ENCODE peak calls at places on chromosomes 13 and 19, in seven cellular contexts. Y is fibroblast of lung; T is glutamatergic neuron; N is AG09309; U is CD4-positive, alpha-beta T cell; X is H9; L is OCI-LY7. A is an unnamed sample.

GRCh38 chr19:46226438-46226973 is 3.0 kb upstream of the IGFL1 start:
- DNase-seq in X (no peak), N (no peak), U (no peak), L (no peak), T (no peak), Y (no peak), A (no peak)

GRCh38 chr19:3526507-3527244 is 12.3 kb upstream of the TEKTIP1 start:
- DNase-seq in T (no peak), L (no peak), N (no peak), Y (no peak), U (no peak), X (no peak), A (no peak)

GRCh38 chr13:113179374-113180230 is 21.2 kb downstream of the PROZ start:
- DNase-seq in T (no peak), L (no peak), X (no peak), Y (peak; percentile 54), N (no peak), U (no peak), A (no peak)

GRCh38 chr19:42466521-42467436 is 24.0 kb upstream of the CXCL17 start:
- DNase-seq in X (no peak), T (no peak), L (peak; percentile 79), Y (no peak), U (no peak), N (no peak), A (no peak)

GRCh38 chr13:21013682-21014038 is 47.7 kb downstream of the LATS2 start:
- DNase-seq in T (no peak), X (no peak), Y (no peak), U (no peak), N (no peak), L (no peak), A (no peak)

GRCh38 chr13:64127192-64127591 is 2711.5 kb upstream of the PCDH20 start:
- DNase-seq in N (no peak), Y (no peak), L (no peak), U (no peak), T (no peak), X (no peak), A (no peak)

GRCh38 chr19:40576181-40576584 is 490 bp upstream of the SHKBP1 start:
- DNase-seq in X (peak; percentile 60), Y (no peak), T (peak; percentile 75), N (no peak), L (no peak), U (no peak), A (peak; percentile 39)

GRCh38 chr19:38917921-38918491 is 6.0 kb upstream of the CCER2 start:
- DNase-seq in T (peak; percentile 50), N (no peak), L (no peak), Y (no peak), X (no peak), U (no peak), A (no peak)

GRCh38 chr19:48182434-48182833 is 12.0 kb downstream of the ZSWIM9 start:
- DNase-seq in U (no peak), T (no peak), Y (no peak), X (peak; percentile 63), N (no peak), L (no peak), A (no peak)

GRCh38 chr19:34172661-34173144 is 399 bp downstream of the LSM14A start:
- DNase-seq in X (no peak), Y (no peak), L (peak; percentile 64), T (peak; percentile 25), U (peak; percentile 7), N (no peak), A (peak; percentile 42)

GRCh38 chr13:110493613-110494012 is 67.9 kb downstream of the RAB20 start:
- DNase-seq in X (no peak), N (no peak), L (no peak), Y (no peak), T (no peak), U (no peak), A (no peak)

GRCh38 chr13:20359335-20359734 is 127.2 kb upstream of the GJB6 start:
- DNase-seq in N (peak; percentile 91), T (no peak), Y (peak; percentile 98), U (no peak), X (no peak), L (no peak), A (no peak)

GRCh38 chr19:16496613-16496983 is 404 bp downstream of the C19orf44 start:
- DNase-seq in Y (peak; percentile 40), L (peak; percentile 15), X (no peak), U (no peak), T (no peak), N (no peak), A (no peak)

GRCh38 chr13:97127842-97128241 is 94.3 kb upstream of the MBNL2 start:
- DNase-seq in N (no peak), T (no peak), U (no peak), L (no peak), Y (no peak), X (no peak), A (no peak)

GRCh38 chr19:57410748-57411671 is at the start of gene ZNF17:
- DNase-seq in X (peak; percentile 95), N (peak; percentile 70), L (peak; percentile 95), U (peak; percentile 86), Y (peak; percentile 93), T (peak; percentile 91), A (peak; percentile 90)

GRCh38 chr13:61600360-61601033 is 184.8 kb upstream of the PCDH20 start:
- DNase-seq in N (no peak), U (no peak), X (no peak), T (no peak), Y (no peak), L (no peak), A (no peak)

GRCh38 chr13:46053162-46054012 is 841 bp upstream of the ZC3H13 start:
- DNase-seq in T (no peak), L (no peak), Y (no peak), N (no peak), U (no peak), X (no peak), A (no peak)

GRCh38 chr19:17946965-17947784 is 14.4 kb downstream of the CCDC124 start:
- DNase-seq in N (no peak), Y (no peak), T (no peak), U (no peak), X (peak; percentile 29), L (no peak), A (no peak)

GRCh38 chr13:30718661-30719520 is 16.5 kb upstream of the ALOX5AP start:
- DNase-seq in Y (peak; percentile 88), T (no peak), N (peak; percentile 64), X (no peak), U (no peak), L (peak; percentile 50), A (no peak)

DNA sequence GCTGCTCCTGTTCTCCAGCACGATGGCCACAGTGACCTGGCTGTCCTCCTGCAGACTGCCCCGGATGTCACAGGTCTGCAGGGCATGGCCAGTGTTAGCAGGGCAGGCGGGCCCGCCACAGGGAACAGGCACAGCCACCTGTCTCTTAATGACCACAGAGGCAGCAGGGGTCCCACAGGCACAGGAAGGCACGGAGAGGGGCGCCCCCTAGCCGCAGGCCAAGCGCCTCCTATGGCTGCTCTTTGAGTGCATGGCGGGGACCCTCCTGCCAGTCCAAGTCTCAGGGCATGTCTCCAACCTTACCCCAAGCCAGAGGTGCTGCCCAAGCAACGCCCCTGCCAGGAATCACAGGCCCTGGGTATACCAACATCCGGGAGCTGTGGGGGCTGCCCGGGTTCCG is 14.1 kb downstream of the IZUMO4 start:
- DNase-seq in X (no peak), L (peak; percentile 46), N (no peak), T (no peak), Y (no peak), U (no peak), A (no peak)
- TF ChIP-seq CTCF in X (peak; percentile 58), L (peak; percentile 73), N (no peak), T (no peak), Y (no peak), U (no peak), A (no peak)

DNA sequence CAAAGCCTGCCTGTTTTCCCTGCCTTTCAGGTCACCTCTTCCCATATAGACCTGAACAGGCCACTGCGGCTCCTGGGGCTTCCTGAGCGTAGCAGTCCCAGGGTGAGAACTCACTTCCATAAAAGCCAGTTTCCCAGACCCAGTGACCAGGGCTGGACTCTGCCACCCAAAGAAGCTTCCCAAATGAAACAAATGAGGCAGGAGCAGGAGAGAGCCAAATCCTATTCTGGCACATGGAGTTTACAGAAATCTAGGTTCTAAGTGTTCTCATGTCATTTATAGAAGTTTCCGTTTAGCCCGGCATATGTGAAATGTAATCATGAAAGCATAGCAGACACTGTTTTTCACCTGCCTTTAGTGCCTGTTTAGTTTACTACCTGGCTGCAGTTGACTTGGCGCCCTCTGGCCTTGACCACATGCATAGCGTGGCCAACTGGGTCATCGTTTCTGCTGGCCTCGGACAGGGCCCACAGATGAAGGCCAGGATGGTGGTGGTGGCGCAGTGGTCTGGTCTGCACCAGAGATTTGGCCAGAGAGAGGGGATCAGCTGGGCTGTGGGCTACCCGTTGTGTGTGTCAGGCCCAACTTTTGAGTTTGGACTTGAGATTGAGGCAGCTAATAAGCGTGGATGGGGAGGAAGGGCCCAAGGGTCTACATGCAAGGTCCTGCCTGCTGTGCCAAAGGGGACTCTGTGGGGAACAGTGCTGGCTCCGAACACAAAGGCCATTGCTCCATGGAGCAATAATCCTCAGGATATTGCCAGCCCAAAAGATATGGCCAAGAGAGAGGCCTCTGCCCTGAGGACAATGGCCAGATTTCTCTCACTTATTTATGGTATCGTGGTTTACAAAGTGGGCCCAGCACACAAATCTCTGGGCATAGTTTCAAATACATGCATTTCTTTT is 43.3 kb downstream of the NFIX start:
- DNase-seq in L (no peak), X (no peak), Y (no peak), U (no peak), T (no peak), N (no peak), A (no peak)
- TF ChIP-seq CTCF in L (peak; percentile 23), X (peak; percentile 31), Y (no peak), U (no peak), T (no peak), N (no peak), A (no peak)

GRCh38 chr13:67844544-67844943 is 614.4 kb upstream of the PCDH9 start:
- DNase-seq in U (no peak), T (no peak), Y (no peak), N (no peak), X (no peak), L (no peak), A (no peak)

GRCh38 chr13:67841071-67841470 is 610.9 kb upstream of the PCDH9 start:
- DNase-seq in X (peak; percentile 76), N (no peak), T (no peak), L (no peak), U (no peak), Y (no peak), A (no peak)
- TF ChIP-seq CTCF in X (peak; percentile 62), N (no peak), T (no peak), L (peak; percentile 19), U (no peak), Y (no peak), A (no peak)

GRCh38 chr13:44022196-44022595 is 142.5 kb downstream of the LACC1 start:
- DNase-seq in U (no peak), Y (no peak), N (no peak), T (no peak), L (no peak), X (no peak), A (no peak)

GRCh38 chr13:44024496-44025155 is 144.9 kb downstream of the LACC1 start:
- DNase-seq in N (no peak), U (no peak), X (no peak), T (no peak), Y (no peak), L (no peak), A (no peak)

GRCh38 chr13:44030615-44031014 is 150.9 kb downstream of the LACC1 start:
- DNase-seq in L (no peak), X (no peak), T (no peak), N (no peak), U (no peak), Y (no peak), A (no peak)

GRCh38 chr13:44021422-44021821 is 141.7 kb downstream of the LACC1 start:
- DNase-seq in X (no peak), Y (no peak), U (no peak), T (no peak), L (no peak), N (no peak), A (no peak)

GRCh38 chr13:44026194-44026593 is 146.5 kb downstream of the LACC1 start:
- DNase-seq in X (no peak), N (no peak), U (no peak), Y (no peak), L (no peak), T (no peak), A (no peak)
- TF ChIP-seq CTCF in X (peak; percentile 27), N (no peak), U (no peak), Y (no peak), L (no peak), T (peak; percentile 15), A (no peak)